ENCODE peak calls at places on chromosome 20, in four cellular contexts. K, X, I and G are unnamed samples.

GRCh38 chr20:31869942-31870702 is at the start of the genes DUSP15 and TTLL9:
- DNase-seq in K (no peak), X (no peak), I (peak), G (peak)

GRCh38 chr20:58571942-58572666 is 56.9 kb upstream of the APCDD1L start:
- DNase-seq in K (peak), X (peak), I (no peak), G (peak)

GRCh38 chr20:44911264-44911921 is 1.5 kb downstream of the PABPC1L start:
- DNase-seq in K (peak), X (peak), I (peak), G (peak)

GRCh38 chr20:61909028-61909427 is 156.7 kb downstream of the TAF4 start:
- DNase-seq in K (no peak), X (no peak), I (no peak), G (no peak)

GRCh38 chr20:10581823-10582222 is 92.0 kb downstream of the JAG1 start:
- DNase-seq in K (peak), X (peak), I (no peak), G (peak)

GRCh38 chr20:23375827-23376226 is 13.8 kb downstream of the GZF1 start:
- DNase-seq in K (no peak), X (no peak), I (no peak), G (no peak)

GRCh38 chr20:31555203-31555602 is 41.0 kb downstream of the HM13 start:
- DNase-seq in K (no peak), X (no peak), I (no peak), G (no peak)

GRCh38 chr20:44800398-44801046 is 9.8 kb downstream of the RIMS4 start:
- DNase-seq in K (no peak), X (no peak), I (no peak), G (no peak)

GRCh38 chr20:19269737-19270325 is 57.4 kb downstream of the SLC24A3 start:
- DNase-seq in K (no peak), X (no peak), I (no peak), G (peak)

GRCh38 chr20:1324598-1325172 is 4.3 kb downstream of the SDCBP2 start:
- DNase-seq in K (peak), X (peak), I (no peak), G (peak)

GRCh38 chr20:1322511-1323245 is 6.3 kb downstream of the SDCBP2 start:
- DNase-seq in K (peak), X (peak), I (no peak), G (peak)

GRCh38 chr20:1321654-1321939 is 7.3 kb downstream of the SDCBP2 start:
- DNase-seq in K (no peak), X (no peak), I (no peak), G (no peak)

GRCh38 chr20:1323830-1324597 is 4.9 kb downstream of the SDCBP2 start:
- DNase-seq in K (no peak), X (no peak), I (no peak), G (peak)

GRCh38 chr20:1323256-1323655 is 5.7 kb downstream of the SDCBP2 start:
- DNase-seq in K (no peak), X (no peak), I (no peak), G (no peak)
- H3K9ac ChIP-seq in K (peak), X (peak), I (no peak), G (peak)

DNA sequence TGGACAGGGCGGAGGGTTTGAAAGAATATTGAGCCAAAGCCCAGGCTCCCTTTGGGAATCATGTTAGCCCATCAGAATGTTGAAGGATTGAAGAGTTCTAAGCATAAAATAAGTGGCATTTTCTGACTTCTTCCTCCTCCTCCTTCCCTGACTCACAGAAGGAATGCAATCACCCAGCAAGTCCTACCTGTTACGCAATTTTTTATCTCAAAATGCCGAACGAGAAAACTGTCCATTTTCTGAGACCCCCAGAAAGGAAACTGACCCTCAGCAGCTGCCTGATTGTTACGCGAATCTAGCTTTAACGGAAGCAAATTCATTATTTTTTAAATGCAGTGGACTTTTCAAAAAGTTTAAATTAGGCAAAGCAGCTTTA is 4.7 kb upstream of the DNAJC5 start:
- DNase-seq in K (peak), X (no peak), I (no peak), G (no peak)
- H3K9ac ChIP-seq in K (no peak), X (no peak), I (no peak), G (peak)

GRCh38 chr20:48180039-48180438 is 394.8 kb upstream of the SULF2 start:
- DNase-seq in K (no peak), X (peak), I (no peak), G (peak)

GRCh38 chr20:48178607-48179006 is 393.3 kb upstream of the SULF2 start:
- DNase-seq in K (no peak), X (no peak), I (peak), G (no peak)

GRCh38 chr20:48177058-48177457 is 391.8 kb upstream of the SULF2 start:
- DNase-seq in K (no peak), X (no peak), I (no peak), G (no peak)

GRCh38 chr20:48175261-48175660 is 390.0 kb upstream of the SULF2 start:
- DNase-seq in K (no peak), X (no peak), I (no peak), G (no peak)

DNA sequence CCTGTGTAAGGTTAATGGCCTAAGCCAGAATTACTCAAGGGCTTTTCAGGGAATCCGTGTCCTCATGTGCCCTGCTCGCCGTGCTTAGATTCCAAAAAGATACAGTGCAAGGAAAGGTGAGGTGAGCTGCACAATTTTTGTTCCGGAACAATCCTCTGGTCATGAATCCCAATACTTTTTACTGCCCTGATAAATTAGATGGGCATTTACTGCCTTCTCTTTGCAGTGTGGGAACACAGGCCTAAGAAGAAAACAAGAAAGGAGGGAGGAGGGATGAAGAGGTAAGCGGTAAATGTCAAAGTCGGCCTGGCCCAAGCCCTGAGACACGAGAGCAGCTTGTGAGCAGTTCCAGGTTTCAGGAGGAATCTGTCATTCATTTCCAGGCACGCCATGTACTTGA is 390.9 kb upstream of the SULF2 start:
- DNase-seq in K (no peak), X (no peak), I (no peak), G (no peak)
- H3K9ac ChIP-seq in K (no peak), X (no peak), I (no peak), G (no peak)

GRCh38 chr20:41173161-41173721 is 35.9 kb downstream of the PLCG1 start:
- DNase-seq in K (peak), X (peak), I (peak), G (peak)
- H3K9ac ChIP-seq in K (no peak), X (no peak), I (no peak), G (peak)

GRCh38 chr20:2751347-2751867 is 49.0 kb downstream of the CPXM1 start:
- DNase-seq in K (no peak), X (peak), I (no peak), G (no peak)
- H3K9ac ChIP-seq in K (no peak), X (no peak), I (no peak), G (no peak)

GRCh38 chr20:35492352-35492751 is 37.0 kb downstream of the CEP250 start:
- DNase-seq in K (no peak), X (no peak), I (no peak), G (no peak)
- H3K9ac ChIP-seq in K (no peak), X (no peak), I (no peak), G (no peak)

GRCh38 chr20:20492521-20493334 is 124.8 kb downstream of the INSM1 start:
- DNase-seq in K (no peak), X (no peak), I (peak), G (no peak)
- H3K9ac ChIP-seq in K (no peak), X (no peak), I (no peak), G (no peak)

GRCh38 chr20:51326241-51326819 is 216.2 kb downstream of the NFATC2 start:
- DNase-seq in K (peak), X (no peak), I (peak), G (peak)
- H3K9ac ChIP-seq in K (no peak), X (peak), I (no peak), G (no peak)

DNA sequence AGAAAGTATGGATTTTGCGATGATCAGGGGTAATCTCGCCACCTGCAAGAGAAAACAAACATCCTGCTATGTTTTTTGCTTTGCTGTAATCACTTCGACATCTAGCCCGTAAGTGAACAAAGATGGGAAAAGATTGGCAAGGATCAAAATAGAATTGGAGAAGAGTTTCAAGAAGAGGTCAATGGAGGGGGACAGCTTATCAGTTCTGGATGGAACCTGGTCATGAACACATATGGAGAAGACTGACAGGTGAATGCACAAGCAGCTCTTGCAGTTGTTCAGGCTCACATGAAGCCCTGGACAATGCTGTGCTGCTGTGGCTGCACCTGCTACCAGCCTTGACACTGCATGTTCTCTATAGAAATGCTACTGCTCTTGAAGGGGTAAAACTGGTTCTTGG is 222.1 kb downstream of the BCAS1 start:
- DNase-seq in K (no peak), X (no peak), I (no peak), G (no peak)
- H3K9ac ChIP-seq in K (no peak), X (no peak), I (no peak), G (no peak)